ENCODE peak calls at places on chromosome 20, in four cellular contexts. One of them, this sample, is unnamed.

GRCh38 chr20:41361757-41362747 is 4.6 kb downstream of the EMILIN3 start:
- DNase-seq in cardiac fibroblast: no peak
- DNase-seq in effector memory CD4-positive, alpha-beta T cell: no peak
- DNase-seq in adipocyte: no peak
- DNase-seq in this sample: no peak

GRCh38 chr20:48957053-48957481 is 35.6 kb downstream of the ARFGEF2 start:
- DNase-seq in cardiac fibroblast: peak
- DNase-seq in effector memory CD4-positive, alpha-beta T cell: no peak
- DNase-seq in adipocyte: no peak
- DNase-seq in this sample: no peak

GRCh38 chr20:44651507-44652373 is at the start of gene ADA:
- DNase-seq in cardiac fibroblast: peak
- DNase-seq in effector memory CD4-positive, alpha-beta T cell: peak
- DNase-seq in adipocyte: peak
- DNase-seq in this sample: peak

GRCh38 chr20:53914091-53914860 is 156.1 kb downstream of the BCAS1 start:
- DNase-seq in cardiac fibroblast: peak
- DNase-seq in effector memory CD4-positive, alpha-beta T cell: no peak
- DNase-seq in adipocyte: peak
- DNase-seq in this sample: no peak

GRCh38 chr20:20655883-20656282 is 56.6 kb downstream of the RALGAPA2 start:
- DNase-seq in cardiac fibroblast: no peak
- DNase-seq in effector memory CD4-positive, alpha-beta T cell: no peak
- DNase-seq in adipocyte: no peak
- DNase-seq in this sample: no peak

GRCh38 chr20:50804453-50805348 is 9.8 kb downstream of the BCAS4 start:
- DNase-seq in cardiac fibroblast: no peak
- DNase-seq in effector memory CD4-positive, alpha-beta T cell: no peak
- DNase-seq in adipocyte: no peak
- DNase-seq in this sample: no peak

GRCh38 chr20:7849675-7850074 is 90.6 kb downstream of the HAO1 start:
- DNase-seq in cardiac fibroblast: no peak
- DNase-seq in effector memory CD4-positive, alpha-beta T cell: no peak
- DNase-seq in adipocyte: no peak
- DNase-seq in this sample: no peak

GRCh38 chr20:48784273-48784641 is 43.5 kb downstream of the PREX1 start:
- DNase-seq in cardiac fibroblast: no peak
- DNase-seq in effector memory CD4-positive, alpha-beta T cell: no peak
- DNase-seq in adipocyte: no peak
- DNase-seq in this sample: no peak

GRCh38 chr20:6819599-6819998 is 52.1 kb downstream of the BMP2 start:
- DNase-seq in cardiac fibroblast: peak
- DNase-seq in effector memory CD4-positive, alpha-beta T cell: no peak
- DNase-seq in adipocyte: no peak
- DNase-seq in this sample: no peak

GRCh38 chr20:40741507-40742106 is 52.6 kb upstream of the MAFB start:
- DNase-seq in cardiac fibroblast: peak
- DNase-seq in effector memory CD4-positive, alpha-beta T cell: no peak
- DNase-seq in adipocyte: peak
- DNase-seq in this sample: peak

GRCh38 chr20:2470432-2471193 is at the start of gene SNRPB:
- DNase-seq in cardiac fibroblast: peak
- DNase-seq in effector memory CD4-positive, alpha-beta T cell: peak
- DNase-seq in adipocyte: peak
- DNase-seq in this sample: peak

GRCh38 chr20:2470051-2470431 is 548 bp downstream of the SNRPB start:
- DNase-seq in cardiac fibroblast: peak
- DNase-seq in effector memory CD4-positive, alpha-beta T cell: peak
- DNase-seq in adipocyte: peak
- DNase-seq in this sample: no peak

GRCh38 chr20:2467412-2467811 is 3.2 kb downstream of the SNRPB start:
- DNase-seq in cardiac fibroblast: no peak
- DNase-seq in effector memory CD4-positive, alpha-beta T cell: no peak
- DNase-seq in adipocyte: no peak
- DNase-seq in this sample: no peak

GRCh38 chr20:2465100-2465499 is 5.5 kb downstream of the SNRPB start:
- DNase-seq in cardiac fibroblast: no peak
- DNase-seq in effector memory CD4-positive, alpha-beta T cell: no peak
- DNase-seq in adipocyte: no peak
- DNase-seq in this sample: no peak

GRCh38 chr20:2468581-2469407 is 1.8 kb downstream of the SNRPB start:
- DNase-seq in cardiac fibroblast: no peak
- DNase-seq in effector memory CD4-positive, alpha-beta T cell: no peak
- DNase-seq in adipocyte: peak
- DNase-seq in this sample: no peak
- H3K4me3 ChIP-seq in cardiac fibroblast: peak
- H3K4me3 ChIP-seq in effector memory CD4-positive, alpha-beta T cell: no peak
- H3K4me3 ChIP-seq in adipocyte: peak
- H3K4me3 ChIP-seq in this sample: peak

DNA sequence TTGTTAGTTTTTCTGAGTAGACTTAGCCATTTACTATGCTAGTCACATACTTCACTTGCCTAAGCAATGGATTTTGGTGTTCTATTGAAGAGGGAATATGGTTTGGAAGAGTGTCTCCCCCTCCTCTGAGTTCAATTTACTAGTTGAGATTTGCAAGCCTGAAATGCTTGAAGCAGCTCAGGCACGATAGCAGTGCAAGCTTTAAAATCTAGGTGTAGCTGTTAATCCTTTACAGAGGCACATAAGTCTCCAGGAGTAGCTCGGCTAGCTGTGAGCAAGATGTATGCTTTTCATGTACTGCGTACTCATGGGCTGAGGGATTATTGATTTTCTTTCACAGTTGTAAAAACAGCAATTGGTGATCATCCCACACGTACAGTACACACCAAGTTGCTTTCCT is 745 bp downstream of the FLRT3 start:
- DNase-seq in cardiac fibroblast: peak
- DNase-seq in effector memory CD4-positive, alpha-beta T cell: no peak
- DNase-seq in adipocyte: peak
- DNase-seq in this sample: no peak
- H3K4me3 ChIP-seq in cardiac fibroblast: peak
- H3K4me3 ChIP-seq in effector memory CD4-positive, alpha-beta T cell: no peak
- H3K4me3 ChIP-seq in adipocyte: peak
- H3K4me3 ChIP-seq in this sample: peak

DNA sequence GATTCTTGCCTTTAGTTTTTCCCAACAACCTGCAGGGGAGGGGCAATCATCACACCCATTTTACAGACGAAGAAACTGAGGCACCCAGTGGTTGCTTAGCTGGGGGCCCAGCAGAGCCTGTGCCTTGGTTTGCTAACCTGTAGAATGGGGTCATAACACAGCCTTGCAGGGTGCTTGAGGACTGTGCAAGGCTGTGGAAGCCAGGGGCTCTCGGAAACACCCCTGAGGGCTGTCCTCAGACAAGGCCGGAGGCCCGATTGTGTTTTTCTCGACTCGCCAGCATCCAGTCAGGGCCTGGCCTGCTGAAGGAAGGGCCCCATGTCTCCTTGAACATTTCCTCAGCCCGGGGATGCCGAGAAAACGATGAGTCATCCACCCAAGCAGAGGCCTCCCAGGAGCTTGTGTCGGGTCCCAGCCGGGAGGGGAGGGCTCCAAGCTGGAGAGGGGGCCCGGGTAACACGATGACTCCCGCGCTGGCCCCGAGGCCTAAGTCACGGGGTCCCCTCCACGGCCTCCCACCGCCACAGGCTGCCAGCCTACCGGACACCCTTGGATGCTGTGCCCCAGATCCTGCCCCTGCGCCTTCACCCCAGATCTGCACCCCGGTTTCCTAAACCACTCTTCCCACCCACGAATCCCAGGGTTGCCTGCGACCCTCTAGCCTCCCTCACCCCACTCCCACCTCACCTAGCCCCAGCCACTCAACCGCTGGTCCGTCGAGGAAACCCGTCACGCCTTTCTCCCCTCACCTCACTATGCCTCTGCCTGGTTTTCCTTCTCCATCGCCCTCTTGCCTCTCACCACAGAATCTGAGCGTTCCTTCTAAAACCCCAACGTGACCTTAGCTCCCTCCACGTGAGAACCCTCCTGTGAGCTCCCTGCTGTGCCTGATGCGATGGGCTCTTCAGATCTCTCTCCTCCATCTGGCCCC is 10.6 kb downstream of the NOL4L start:
- DNase-seq in cardiac fibroblast: peak
- DNase-seq in effector memory CD4-positive, alpha-beta T cell: no peak
- DNase-seq in adipocyte: peak
- DNase-seq in this sample: no peak
- H3K4me3 ChIP-seq in cardiac fibroblast: no peak
- H3K4me3 ChIP-seq in effector memory CD4-positive, alpha-beta T cell: no peak
- H3K4me3 ChIP-seq in adipocyte: no peak
- H3K4me3 ChIP-seq in this sample: no peak

DNA sequence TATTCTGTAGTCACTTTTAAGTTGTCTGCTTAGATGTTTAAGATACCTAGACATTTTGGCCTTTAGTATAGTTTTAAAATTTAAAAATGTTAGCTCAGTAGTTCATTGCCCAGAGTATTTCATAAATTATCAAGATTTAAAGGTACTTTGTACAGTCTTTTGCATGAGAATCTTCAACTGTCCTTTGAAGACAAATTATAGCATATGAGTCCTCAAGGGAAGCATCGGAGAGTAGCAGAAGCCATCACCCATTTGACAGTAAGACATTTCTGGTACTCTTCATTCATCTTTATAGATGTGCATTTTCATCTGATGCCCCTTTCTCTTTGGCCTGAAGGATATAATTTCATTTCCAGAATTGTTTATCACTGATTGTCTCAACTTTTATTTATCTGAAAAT is 89.5 kb downstream of the NCOA3 start:
- DNase-seq in cardiac fibroblast: no peak
- DNase-seq in effector memory CD4-positive, alpha-beta T cell: no peak
- DNase-seq in adipocyte: no peak
- DNase-seq in this sample: no peak
- H3K4me3 ChIP-seq in cardiac fibroblast: no peak
- H3K4me3 ChIP-seq in effector memory CD4-positive, alpha-beta T cell: no peak
- H3K4me3 ChIP-seq in adipocyte: no peak
- H3K4me3 ChIP-seq in this sample: no peak

DNA sequence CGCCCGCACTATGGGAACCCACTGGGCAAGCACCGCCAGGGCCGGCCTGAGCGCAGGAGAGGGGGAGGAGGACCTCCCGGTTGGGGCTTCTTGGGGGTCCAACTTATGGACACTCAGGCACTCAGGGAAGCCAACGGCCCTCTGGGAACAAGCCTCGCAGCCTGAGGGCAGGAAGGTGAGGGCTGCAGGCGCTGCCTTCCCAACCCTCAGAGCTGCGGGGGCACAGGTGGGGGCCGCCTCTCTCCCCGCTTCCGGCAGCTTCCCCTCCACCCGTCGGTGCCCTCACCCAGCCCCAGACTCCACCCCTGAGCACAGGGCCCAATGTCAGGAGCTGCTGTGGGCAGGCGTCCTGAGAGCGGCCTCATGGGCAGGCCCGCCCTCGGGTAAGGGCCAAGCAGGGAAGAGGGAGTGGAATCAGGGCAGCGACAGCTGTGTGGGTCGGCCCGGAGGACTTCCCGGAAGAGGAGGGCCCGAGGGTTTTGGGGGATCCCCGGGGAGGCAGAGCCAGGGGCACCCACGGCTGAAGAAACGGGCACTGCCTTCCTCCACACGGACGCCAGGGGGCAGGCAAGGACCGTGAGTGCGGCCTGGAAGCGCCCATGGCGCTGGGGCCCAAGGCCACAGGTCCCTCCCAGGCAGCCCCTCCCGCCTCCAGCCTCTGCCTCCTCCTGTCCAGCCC is 488 bp upstream of the PTK6 start:
- DNase-seq in cardiac fibroblast: peak
- DNase-seq in effector memory CD4-positive, alpha-beta T cell: peak
- DNase-seq in adipocyte: peak
- DNase-seq in this sample: peak
- H3K4me3 ChIP-seq in cardiac fibroblast: peak
- H3K4me3 ChIP-seq in effector memory CD4-positive, alpha-beta T cell: peak
- H3K4me3 ChIP-seq in adipocyte: no peak
- H3K4me3 ChIP-seq in this sample: peak

GRCh38 chr20:30912006-30912660 is 345.3 kb upstream of the DEFB115 start:
- DNase-seq in cardiac fibroblast: peak
- DNase-seq in effector memory CD4-positive, alpha-beta T cell: no peak
- DNase-seq in adipocyte: no peak
- DNase-seq in this sample: no peak
- H3K4me3 ChIP-seq in cardiac fibroblast: peak
- H3K4me3 ChIP-seq in effector memory CD4-positive, alpha-beta T cell: no peak
- H3K4me3 ChIP-seq in adipocyte: peak
- H3K4me3 ChIP-seq in this sample: no peak

GRCh38 chr20:10236540-10237533 is 18.2 kb downstream of the SNAP25 start:
- DNase-seq in cardiac fibroblast: no peak
- DNase-seq in effector memory CD4-positive, alpha-beta T cell: no peak
- DNase-seq in adipocyte: no peak
- DNase-seq in this sample: no peak

GRCh38 chr20:10225439-10226080 is 6.9 kb downstream of the SNAP25 start:
- DNase-seq in cardiac fibroblast: peak
- DNase-seq in effector memory CD4-positive, alpha-beta T cell: no peak
- DNase-seq in adipocyte: no peak
- DNase-seq in this sample: no peak

GRCh38 chr20:10228330-10228729 is 9.7 kb downstream of the SNAP25 start:
- DNase-seq in cardiac fibroblast: no peak
- DNase-seq in effector memory CD4-positive, alpha-beta T cell: no peak
- DNase-seq in adipocyte: no peak
- DNase-seq in this sample: peak

DNA sequence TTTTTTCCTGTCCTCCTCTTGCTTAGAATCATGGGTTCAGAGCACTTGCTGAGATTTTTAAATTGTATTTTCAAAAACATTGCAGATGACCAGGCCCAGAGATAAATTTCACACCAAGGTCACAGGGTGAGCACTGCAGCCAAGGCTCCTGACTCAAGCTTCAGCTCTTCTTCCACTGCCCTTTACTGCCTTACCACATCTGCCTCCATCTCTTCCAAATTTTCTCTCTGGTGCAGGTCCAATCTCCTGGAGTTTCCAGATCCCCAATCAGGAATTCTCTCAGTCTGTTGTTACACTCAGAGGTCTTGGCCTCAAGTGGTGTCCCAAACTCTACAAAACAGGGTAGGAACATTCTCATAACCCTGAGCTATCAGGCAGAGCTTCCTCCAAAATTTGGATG is 12.7 kb downstream of the SNAP25 start:
- DNase-seq in cardiac fibroblast: no peak
- DNase-seq in effector memory CD4-positive, alpha-beta T cell: no peak
- DNase-seq in adipocyte: no peak
- DNase-seq in this sample: no peak
- H3K4me3 ChIP-seq in cardiac fibroblast: no peak
- H3K4me3 ChIP-seq in effector memory CD4-positive, alpha-beta T cell: no peak
- H3K4me3 ChIP-seq in adipocyte: no peak
- H3K4me3 ChIP-seq in this sample: no peak

GRCh38 chr20:58106143-58106750 is 122.2 kb downstream of the ANKRD60 start:
- DNase-seq in cardiac fibroblast: no peak
- DNase-seq in effector memory CD4-positive, alpha-beta T cell: no peak
- DNase-seq in adipocyte: no peak
- DNase-seq in this sample: no peak
- H3K4me3 ChIP-seq in cardiac fibroblast: no peak
- H3K4me3 ChIP-seq in effector memory CD4-positive, alpha-beta T cell: no peak
- H3K4me3 ChIP-seq in adipocyte: no peak
- H3K4me3 ChIP-seq in this sample: no peak

DNA sequence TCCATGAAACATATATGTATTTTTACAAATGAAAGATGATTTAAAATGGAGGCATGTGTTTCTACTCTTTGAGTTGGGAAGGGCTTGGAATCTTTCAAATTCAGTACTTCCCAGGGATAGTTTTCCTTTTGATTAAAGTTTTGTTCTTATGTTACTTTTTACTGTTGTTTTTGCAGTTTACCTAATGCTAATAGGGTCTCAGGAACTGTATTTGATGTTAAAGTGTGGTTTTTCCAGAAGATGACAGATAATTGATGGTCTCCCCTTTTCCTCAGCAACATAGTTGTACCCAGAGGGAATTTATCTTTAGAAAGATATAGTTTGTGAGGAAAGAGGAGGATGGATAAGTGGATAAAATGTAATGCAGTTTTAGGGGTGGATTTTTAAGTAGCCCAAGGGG is 42.1 kb downstream of the GNAS start:
- DNase-seq in cardiac fibroblast: no peak
- DNase-seq in effector memory CD4-positive, alpha-beta T cell: no peak
- DNase-seq in adipocyte: no peak
- DNase-seq in this sample: no peak
- H3K4me3 ChIP-seq in cardiac fibroblast: peak
- H3K4me3 ChIP-seq in effector memory CD4-positive, alpha-beta T cell: no peak
- H3K4me3 ChIP-seq in adipocyte: peak
- H3K4me3 ChIP-seq in this sample: no peak